ENCODE peak calls at places on chromosomes 1 and 21, in eight cellular contexts. L is DMS153; Y is HCEC 1CT; H is stimulated activated CD8-positive, alpha-beta memory T cell treated with anti-CD3 and anti-CD28 coated beads, Interleukin-7, amount 100 ng/mL, for 1 hour; P is retina; I is mucosa of gallbladder; Z is coronary artery; N is neural crest cell. G is an unnamed sample.

GRCh38 chr1:105326883-105327282 is 1577.2 kb downstream of the AMY1C start:
- DNase-seq in Y (no peak), P (no peak), N (no peak), H (no peak), Z (no peak), I (no peak), L (no peak), G (no peak)

GRCh38 chr1:179973198-179974114 is 18.8 kb downstream of the CEP350 start:
- DNase-seq in Y (no peak), H (no peak), Z (no peak), I (no peak), P (no peak), N (no peak), L (no peak), G (no peak)

GRCh38 chr1:223153177-223154119 is 10.4 kb upstream of the TLR5 start:
- DNase-seq in N (no peak), I (no peak), L (no peak), P (no peak), Z (no peak), Y (peak; percentile 9), H (no peak), G (no peak)

GRCh38 chr1:164719676-164720075 is 160.7 kb downstream of the PBX1 start:
- DNase-seq in Z (no peak), H (no peak), P (no peak), L (no peak), N (no peak), Y (no peak), I (no peak), G (no peak)

GRCh38 chr1:214648776-214649175 is 45.8 kb downstream of the CENPF start:
- DNase-seq in L (no peak), I (no peak), N (no peak), Z (no peak), H (no peak), P (no peak), Y (no peak), G (no peak)

GRCh38 chr21:17560377-17560776 is 47.5 kb downstream of the CXADR start:
- DNase-seq in Z (no peak), I (no peak), N (no peak), Y (no peak), P (no peak), H (no peak), L (no peak), G (no peak)

GRCh38 chr1:158496379-158496778 is 24.4 kb downstream of the OR10R2 start:
- DNase-seq in L (peak; percentile 64), Z (no peak), N (no peak), P (no peak), H (no peak), I (no peak), Y (peak; percentile 15), G (no peak)

GRCh38 chr1:70863256-70863655 is 184.4 kb downstream of the PTGER3 start:
- DNase-seq in Y (peak; percentile 1), I (no peak), H (no peak), P (no peak), Z (no peak), N (no peak), L (no peak), G (no peak)

GRCh38 chr1:156706647-156707008 is 1.2 kb upstream of the CRABP2 start:
- DNase-seq in P (no peak), Z (no peak), Y (peak; percentile 65), N (no peak), I (peak; percentile 53), L (no peak), H (no peak), G (peak; percentile 64)

GRCh38 chr21:35606578-35606977 is 453.7 kb downstream of the SETD4 start:
- DNase-seq in P (no peak), N (no peak), H (no peak), Y (no peak), I (no peak), Z (no peak), L (no peak), G (no peak)

GRCh38 chr1:203229471-203230178 is at the start of gene CHIT1:
- DNase-seq in H (no peak), Z (no peak), P (no peak), L (no peak), N (no peak), Y (no peak), I (no peak), G (no peak)

GRCh38 chr1:58941471-58942289 is 157.8 kb upstream of the JUN start:
- DNase-seq in P (no peak), Y (no peak), Z (no peak), N (no peak), L (no peak), I (no peak), H (no peak), G (no peak)

GRCh38 chr1:94806451-94806861 is 13.7 kb upstream of the SLC44A3 start:
- DNase-seq in H (no peak), I (no peak), Y (peak; percentile 69), P (no peak), Z (no peak), N (no peak), L (no peak), G (no peak)

GRCh38 chr1:23010734-23011449 is 4.8 kb downstream of the TEX46 start:
- DNase-seq in Z (no peak), H (no peak), N (no peak), L (no peak), P (no peak), I (no peak), Y (peak; percentile 57), G (no peak)

GRCh38 chr21:34008618-34009017 is 64.8 kb upstream of the MRPS6 start:
- DNase-seq in P (no peak), N (no peak), L (no peak), I (no peak), Z (no peak), H (no peak), Y (peak; percentile 21), G (no peak)

GRCh38 chr1:218426343-218426657 is 81.2 kb downstream of the TGFB2 start:
- DNase-seq in N (no peak), P (no peak), Z (no peak), Y (peak; percentile 35), L (no peak), I (no peak), H (no peak), G (no peak)

GRCh38 chr1:202586018-202586821 is 124.0 kb downstream of the SYT2 start:
- DNase-seq in Z (no peak), N (no peak), P (peak; percentile 47), L (peak; percentile 55), I (peak; percentile 63), Y (peak; percentile 29), H (no peak), G (no peak)

GRCh38 chr1:6154525-6155319 is 25.4 kb downstream of the CHD5 start:
- DNase-seq in H (no peak), P (no peak), N (no peak), Y (no peak), L (no peak), Z (no peak), I (no peak), G (no peak)

GRCh38 chr1:212255705-212256307 is 29.4 kb upstream of the PPP2R5A start:
- DNase-seq in I (no peak), Y (no peak), Z (no peak), L (no peak), N (no peak), H (no peak), P (no peak), G (no peak)

GRCh38 chr1:63127376-63127775 is 195.0 kb upstream of the FOXD3 start:
- DNase-seq in N (no peak), Z (no peak), I (no peak), L (no peak), Y (no peak), H (no peak), P (no peak), G (no peak)

GRCh38 chr1:195591917-195592672 is 1016.1 kb downstream of the KCNT2 start:
- DNase-seq in Y (peak; percentile 0), N (no peak), H (no peak), I (no peak), L (peak; percentile 8), P (no peak), Z (no peak), G (peak; percentile 9)

GRCh38 chr1:244801246-244801645 is 34.2 kb upstream of the COX20 start:
- DNase-seq in I (no peak), L (no peak), Z (no peak), N (peak; percentile 8), Y (peak; percentile 27), H (peak; percentile 12), P (no peak), G (peak; percentile 60)

GRCh38 chr1:113758631-113759340 is 500 bp downstream of the PHTF1 start:
- DNase-seq in H (peak; percentile 20), I (peak; percentile 49), L (peak; percentile 25), N (peak; percentile 85), P (peak; percentile 95), Y (peak; percentile 59), Z (peak; percentile 82), G (peak; percentile 80)

GRCh38 chr1:51955797-51956527 is 34.5 kb downstream of the RAB3B start:
- DNase-seq in H (no peak), P (no peak), Y (no peak), Z (no peak), I (no peak), L (peak; percentile 98), N (no peak), G (no peak)

GRCh38 chr1:72281144-72281543 is 1.2 kb downstream of the NEGR1 start:
- DNase-seq in I (no peak), L (no peak), Z (no peak), H (no peak), Y (peak; percentile 45), P (peak; percentile 15), N (no peak), G (no peak)

GRCh38 chr1:117985239-117985638 is 55.7 kb downstream of the WDR3 start:
- DNase-seq in P (no peak), Z (no peak), I (no peak), N (no peak), Y (no peak), H (no peak), L (no peak), G (no peak)

GRCh38 chr1:79749607-79750006 is 743.1 kb upstream of the ADGRL4 start:
- DNase-seq in L (no peak), Y (no peak), H (no peak), I (no peak), N (no peak), P (no peak), Z (no peak), G (no peak)

GRCh38 chr1:161772397-161772796 is 6.3 kb downstream of the ATF6 start:
- DNase-seq in I (no peak), Z (no peak), Y (no peak), N (no peak), H (no peak), P (no peak), L (no peak), G (no peak)

GRCh38 chr21:36087362-36088138 is 17.7 kb downstream of the CBR1 start:
- DNase-seq in Y (no peak), P (no peak), I (no peak), H (no peak), N (no peak), Z (no peak), L (no peak), G (no peak)